ENCODE peak calls at places on chromosomes 7 and 10, in four cellular contexts. One of them, this sample, is unnamed.

GRCh38 chr7:31373337-31374289 is 33.1 kb upstream of the NEUROD6 start:
- DNase-seq in K562: peak
- DNase-seq in HepG2: peak
- DNase-seq in GM12878: no peak
- DNase-seq in this sample: peak

GRCh38 chr7:101940151-101940550 is 122.7 kb downstream of the CUX1 start:
- DNase-seq in K562: no peak
- DNase-seq in HepG2: no peak
- DNase-seq in GM12878: no peak
- DNase-seq in this sample: no peak

GRCh38 chr10:11457336-11457735 is 154.1 kb downstream of the USP6NL start:
- DNase-seq in K562: no peak
- DNase-seq in HepG2: no peak
- DNase-seq in GM12878: no peak
- DNase-seq in this sample: no peak

GRCh38 chr10:132185601-132186487 is 904 bp upstream of the DPYSL4 start:
- DNase-seq in K562: peak
- DNase-seq in HepG2: no peak
- DNase-seq in GM12878: no peak
- DNase-seq in this sample: no peak

GRCh38 chr10:124259139-124259825 is 159.4 kb downstream of the OAT start:
- DNase-seq in K562: no peak
- DNase-seq in HepG2: peak
- DNase-seq in GM12878: no peak
- DNase-seq in this sample: no peak

GRCh38 chr10:43683451-43684197 is 34.9 kb upstream of the ZNF32 start:
- DNase-seq in K562: peak
- DNase-seq in HepG2: peak
- DNase-seq in GM12878: no peak
- DNase-seq in this sample: no peak

GRCh38 chr7:67671006-67671405 is 674.4 kb downstream of the TYW1 start:
- DNase-seq in K562: no peak
- DNase-seq in HepG2: no peak
- DNase-seq in GM12878: no peak
- DNase-seq in this sample: no peak

GRCh38 chr7:134948736-134949135 is 37.6 kb upstream of the AGBL3 start:
- DNase-seq in K562: no peak
- DNase-seq in HepG2: no peak
- DNase-seq in GM12878: no peak
- DNase-seq in this sample: peak

GRCh38 chr10:47253651-47254375 is 46.2 kb upstream of the GDF10 start:
- DNase-seq in K562: no peak
- DNase-seq in HepG2: no peak
- DNase-seq in GM12878: no peak
- DNase-seq in this sample: no peak

GRCh38 chr7:19754521-19755116 is 18.8 kb downstream of the TMEM196 start:
- DNase-seq in K562: peak
- DNase-seq in HepG2: peak
- DNase-seq in GM12878: peak
- DNase-seq in this sample: peak

GRCh38 chr10:131726460-131726861 is 174.3 kb upstream of the PPP2R2D start:
- DNase-seq in K562: no peak
- DNase-seq in HepG2: peak
- DNase-seq in GM12878: no peak
- DNase-seq in this sample: no peak

GRCh38 chr10:70370766-70371165 is 11.7 kb downstream of the LRRC20 start:
- DNase-seq in K562: no peak
- DNase-seq in HepG2: no peak
- DNase-seq in GM12878: no peak
- DNase-seq in this sample: no peak

GRCh38 chr7:96273716-96274115 is 48.2 kb downstream of the SLC25A13 start:
- DNase-seq in K562: no peak
- DNase-seq in HepG2: no peak
- DNase-seq in GM12878: no peak
- DNase-seq in this sample: no peak

GRCh38 chr10:29862926-29863614 is 196.3 kb downstream of the JCAD start:
- DNase-seq in K562: no peak
- DNase-seq in HepG2: no peak
- DNase-seq in GM12878: no peak
- DNase-seq in this sample: no peak

GRCh38 chr10:6185039-6185716 is 17.6 kb upstream of the PFKFB3 start:
- DNase-seq in K562: no peak
- DNase-seq in HepG2: no peak
- DNase-seq in GM12878: no peak
- DNase-seq in this sample: no peak

GRCh38 chr7:11128500-11128899 is 154.8 kb downstream of the PHF14 start:
- DNase-seq in K562: no peak
- DNase-seq in HepG2: no peak
- DNase-seq in GM12878: no peak
- DNase-seq in this sample: no peak

GRCh38 chr7:137172105-137172590 is 171.4 kb downstream of the PTN start:
- DNase-seq in K562: no peak
- DNase-seq in HepG2: no peak
- DNase-seq in GM12878: no peak
- DNase-seq in this sample: no peak

GRCh38 chr7:98619450-98620321 is 2.6 kb downstream of the NPTX2 start:
- DNase-seq in K562: no peak
- DNase-seq in HepG2: peak
- DNase-seq in GM12878: no peak
- DNase-seq in this sample: peak

GRCh38 chr10:8365935-8366911 is 311.7 kb downstream of the GATA3 start:
- DNase-seq in K562: no peak
- DNase-seq in HepG2: peak
- DNase-seq in GM12878: peak
- DNase-seq in this sample: peak

DNA sequence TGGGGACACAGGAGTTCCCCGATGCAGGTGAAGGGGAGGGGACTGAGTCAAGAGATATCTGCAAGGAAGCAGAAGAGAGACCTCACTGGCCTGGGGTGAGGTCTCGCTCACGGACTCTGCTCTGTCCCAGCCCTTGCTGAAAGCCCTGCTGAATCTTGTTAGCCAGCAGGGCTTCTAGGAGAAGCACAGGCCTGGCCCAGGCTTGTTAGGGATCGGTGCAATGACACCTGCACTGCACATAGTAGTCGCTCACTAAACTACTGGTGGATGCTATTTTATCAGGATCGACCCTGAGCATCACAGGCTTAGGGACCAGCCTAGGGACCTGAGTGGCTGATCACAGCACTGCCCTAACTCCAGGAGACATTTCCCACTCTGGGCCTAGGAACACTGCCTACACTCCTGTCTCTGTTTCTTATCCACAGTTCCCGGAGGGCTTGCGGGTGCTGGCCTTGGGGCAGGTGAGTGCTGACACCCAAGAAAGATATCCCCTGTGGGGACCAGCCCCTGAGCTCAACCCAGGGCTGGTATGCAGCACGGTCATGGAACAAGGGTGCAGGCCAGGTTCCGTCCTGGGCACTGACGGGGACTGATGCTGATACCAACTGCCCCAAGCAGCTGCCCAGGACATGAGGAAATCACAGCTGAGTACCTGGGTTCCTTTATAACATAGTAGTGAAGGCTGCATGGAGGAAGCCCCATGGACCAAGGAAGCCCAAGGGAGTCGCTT is 13.0 kb downstream of the ELN start:
- DNase-seq in K562: no peak
- DNase-seq in HepG2: no peak
- DNase-seq in GM12878: no peak
- DNase-seq in this sample: no peak
- TF ChIP-seq CHD4 in K562: no peak
- TF ChIP-seq CHD4 in HepG2: no peak
- TF ChIP-seq CHD4 in GM12878: no peak
- TF ChIP-seq CHD4 in this sample: no peak

GRCh38 chr7:51148216-51148615 is 168.4 kb downstream of the COBL start:
- DNase-seq in K562: no peak
- DNase-seq in HepG2: no peak
- DNase-seq in GM12878: no peak
- DNase-seq in this sample: no peak

GRCh38 chr7:51152801-51153200 is 163.8 kb downstream of the COBL start:
- DNase-seq in K562: no peak
- DNase-seq in HepG2: no peak
- DNase-seq in GM12878: no peak
- DNase-seq in this sample: no peak

GRCh38 chr7:51154201-51154600 is 162.4 kb downstream of the COBL start:
- DNase-seq in K562: no peak
- DNase-seq in HepG2: no peak
- DNase-seq in GM12878: no peak
- DNase-seq in this sample: no peak

GRCh38 chr7:51150193-51150592 is 166.4 kb downstream of the COBL start:
- DNase-seq in K562: no peak
- DNase-seq in HepG2: no peak
- DNase-seq in GM12878: no peak
- DNase-seq in this sample: no peak

DNA sequence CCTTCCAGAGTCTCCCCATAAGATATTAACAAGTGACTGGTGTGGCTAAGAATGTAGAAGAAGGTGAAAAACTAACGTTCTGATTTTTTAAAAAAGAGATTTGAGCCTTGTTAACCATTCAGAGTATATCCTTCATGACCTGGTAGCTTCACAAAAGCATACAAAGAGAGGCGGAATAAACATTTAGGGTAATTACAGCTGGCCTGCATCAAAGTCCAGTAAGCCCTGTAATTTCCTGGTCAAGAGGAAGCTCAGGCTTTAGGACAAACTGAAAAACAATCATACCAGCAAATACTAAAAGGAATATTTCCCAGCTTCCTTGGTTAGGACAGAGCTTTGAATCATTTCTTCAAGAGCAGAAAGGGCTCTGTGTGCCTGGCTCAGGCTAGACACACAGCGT is 165.2 kb downstream of the COBL start:
- DNase-seq in K562: no peak
- DNase-seq in HepG2: no peak
- DNase-seq in GM12878: no peak
- DNase-seq in this sample: no peak
- H3K27ac ChIP-seq in K562: no peak
- H3K27ac ChIP-seq in HepG2: no peak
- H3K27ac ChIP-seq in GM12878: no peak
- H3K27ac ChIP-seq in this sample: no peak

GRCh38 chr10:65555192-65555591 is 1370.6 kb upstream of the LRRTM3 start:
- DNase-seq in K562: no peak
- DNase-seq in HepG2: no peak
- DNase-seq in GM12878: no peak
- DNase-seq in this sample: no peak
- TF ChIP-seq CHD4 in K562: no peak
- TF ChIP-seq CHD4 in HepG2: no peak
- TF ChIP-seq CHD4 in GM12878: no peak
- TF ChIP-seq CHD4 in this sample: no peak

DNA sequence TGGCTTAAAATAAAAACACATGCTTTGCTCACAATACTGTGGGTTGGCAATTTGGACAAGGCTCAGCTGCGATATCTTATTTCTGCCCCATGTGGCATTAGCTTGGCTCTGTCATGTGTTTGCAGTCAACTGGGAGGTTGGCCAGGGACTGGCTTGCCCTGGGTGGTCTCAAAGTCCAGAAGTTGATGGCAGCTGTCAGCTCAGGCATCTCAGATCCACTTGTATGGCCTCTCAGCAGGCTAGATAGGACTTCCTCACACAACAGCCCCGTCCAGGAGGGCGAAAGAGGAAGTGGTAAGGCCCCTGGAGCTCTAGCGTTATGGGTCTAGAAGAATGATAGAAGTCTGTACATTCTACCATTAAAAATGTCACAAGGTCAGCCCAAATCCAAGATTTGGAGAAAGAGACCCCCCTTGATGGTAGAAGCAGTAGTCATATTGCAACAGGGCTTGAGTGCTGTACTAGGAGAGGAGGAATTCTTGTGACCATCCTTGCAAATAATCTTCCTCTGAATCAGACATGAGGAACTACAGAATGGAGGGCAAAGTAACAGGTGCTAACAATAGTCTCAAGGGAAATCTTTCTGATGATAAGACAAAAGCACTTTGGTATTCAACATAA is 166.2 kb downstream of the FAM107B start:
- DNase-seq in K562: no peak
- DNase-seq in HepG2: peak
- DNase-seq in GM12878: no peak
- DNase-seq in this sample: no peak
- H3K27ac ChIP-seq in K562: no peak
- H3K27ac ChIP-seq in HepG2: no peak
- H3K27ac ChIP-seq in GM12878: no peak
- H3K27ac ChIP-seq in this sample: peak

GRCh38 chr7:100895701-100895955 is at the start of gene ACHE:
- DNase-seq in K562: peak
- DNase-seq in HepG2: no peak
- DNase-seq in GM12878: no peak
- DNase-seq in this sample: no peak

GRCh38 chr7:100896743-100897051 is 1.0 kb upstream of the ACHE start:
- DNase-seq in K562: no peak
- DNase-seq in HepG2: no peak
- DNase-seq in GM12878: no peak
- DNase-seq in this sample: no peak

GRCh38 chr7:100895956-100896742 is 461 bp upstream of the ACHE start:
- DNase-seq in K562: peak
- DNase-seq in HepG2: no peak
- DNase-seq in GM12878: no peak
- DNase-seq in this sample: no peak

GRCh38 chr7:100893910-100894763 is 1.6 kb downstream of the ACHE start:
- DNase-seq in K562: peak
- DNase-seq in HepG2: no peak
- DNase-seq in GM12878: no peak
- DNase-seq in this sample: no peak

DNA sequence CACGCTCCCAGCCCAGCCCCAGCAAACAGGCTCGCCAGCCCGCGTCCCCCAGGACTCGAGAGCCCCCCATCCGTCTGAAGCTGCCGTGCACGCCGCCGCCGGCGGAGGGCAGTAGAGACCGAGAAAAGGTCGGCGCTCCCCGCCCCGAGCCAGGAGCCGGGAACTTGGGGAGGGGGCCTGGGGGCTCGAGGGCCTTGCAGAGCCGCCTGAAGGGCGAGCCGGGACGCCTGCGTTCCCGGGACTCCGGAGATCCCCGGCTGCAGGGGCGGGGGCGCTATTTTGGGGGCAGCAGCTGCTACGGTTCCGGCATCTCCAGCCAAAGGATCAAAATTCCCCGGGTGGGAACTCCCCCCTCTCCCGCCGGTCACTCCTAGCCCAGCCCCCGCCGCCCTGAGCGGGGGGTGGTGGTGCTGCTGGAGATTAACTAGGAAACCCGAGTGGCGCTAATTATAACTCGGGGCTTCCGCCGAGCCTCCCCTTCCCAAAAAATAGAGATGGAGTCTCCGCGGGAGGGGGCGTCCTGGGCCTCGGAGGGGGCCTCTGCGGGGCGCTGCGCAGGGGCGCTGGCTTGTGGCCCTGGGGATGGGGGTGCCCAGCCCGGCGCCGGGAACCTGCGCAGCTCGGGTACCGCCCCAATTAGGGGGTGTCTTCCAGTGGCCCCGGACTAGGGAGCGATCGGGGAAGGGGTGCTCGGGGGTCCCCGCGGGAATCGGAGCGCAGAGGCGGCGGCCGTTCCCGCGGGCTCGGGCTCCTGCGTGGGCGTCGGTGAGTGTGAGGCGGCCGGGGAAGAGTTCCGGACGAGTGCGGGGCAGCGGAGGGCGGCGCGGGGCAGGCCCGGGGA is 608 bp downstream of the ACHE start:
- DNase-seq in K562: peak
- DNase-seq in HepG2: no peak
- DNase-seq in GM12878: no peak
- DNase-seq in this sample: no peak
- TF ChIP-seq CHD4 in K562: no peak
- TF ChIP-seq CHD4 in HepG2: no peak
- TF ChIP-seq CHD4 in GM12878: no peak
- TF ChIP-seq CHD4 in this sample: no peak